ENCODE peak calls at places on chromosomes 7 and 10, in nine cellular contexts. P is occipital lobe; F is KG1; C is suprapubic skin; T is AG04450; E is ELR; J is HT-29; Z is stimulated activated CD4-positive, alpha-beta T cell treated with anti-CD3 and anti-CD28 coated beads, Interleukin-1b, Interleukin-23, amount 100 ng/mL, for 24 hours; H is kidney glomerular epithelial cell. Y is an unnamed sample.

GRCh38 chr10:8331387-8331786 is 276.9 kb downstream of the GATA3 start:
- DNase-seq in H (no peak), P (no peak), F (no peak), C (no peak), T (no peak), E (no peak), J (no peak), Z (no peak), Y (no peak)

GRCh38 chr7:47191876-47192291 is 390.0 kb downstream of the TNS3 start:
- DNase-seq in J (peak; percentile 90), T (no peak), P (no peak), Z (no peak), E (no peak), H (no peak), F (no peak), C (no peak), Y (no peak)

GRCh38 chr7:16233519-16233918 is 187.8 kb downstream of the CRPPA start:
- DNase-seq in T (no peak), H (no peak), Z (no peak), C (no peak), F (no peak), J (no peak), E (no peak), P (no peak), Y (no peak)

GRCh38 chr10:121282797-121283515 is 315.3 kb downstream of the FGFR2 start:
- DNase-seq in T (no peak), J (no peak), H (no peak), P (no peak), C (no peak), Z (no peak), E (no peak), F (no peak), Y (no peak)

GRCh38 chr7:33400214-33400538 is 270.8 kb downstream of the BBS9 start:
- DNase-seq in E (no peak), Z (no peak), F (no peak), C (no peak), H (no peak), P (no peak), J (no peak), T (no peak), Y (no peak)

GRCh38 chr10:34748767-34749166 is 66.3 kb downstream of the PARD3 start:
- DNase-seq in P (no peak), F (no peak), T (no peak), H (no peak), Z (no peak), C (no peak), E (no peak), J (no peak), Y (no peak)

GRCh38 chr10:119113805-119114732 is 10.2 kb downstream of the DENND10 start:
- DNase-seq in J (no peak), P (no peak), H (no peak), C (no peak), F (no peak), Z (no peak), E (peak; percentile 94), T (peak; percentile 85), Y (no peak)

GRCh38 chr10:65769828-65770227 is 1156.0 kb upstream of the LRRTM3 start:
- DNase-seq in J (no peak), E (no peak), P (no peak), C (no peak), F (no peak), T (no peak), H (peak; percentile 84), Z (no peak), Y (peak; percentile 35)

GRCh38 chr7:19404912-19405329 is 259.7 kb upstream of the FERD3L start:
- DNase-seq in T (peak; percentile 94), H (peak; percentile 87), F (no peak), P (peak; percentile 7), E (peak; percentile 98), Z (no peak), C (no peak), J (no peak), Y (peak; percentile 94)

GRCh38 chr7:155584763-155585531 is 38.6 kb upstream of the CNPY1 start:
- DNase-seq in F (peak; percentile 15), E (peak; percentile 26), P (no peak), Z (no peak), H (no peak), T (peak; percentile 23), C (peak; percentile 69), J (no peak), Y (no peak)

Y was measured in Caki2.